ENCODE peak calls at places on chromosomes 4 and X, in nine cellular contexts. Q is activated naive CD8-positive, alpha-beta T cell treated with anti-CD3 and anti-CD28 coated beads, Interleukin-2, amount 50 U/mL, for 24 hours; D is stimulated activated CD4-positive, alpha-beta T cell treated with anti-CD3 and anti-CD28 coated beads, TNF-alpha, amount 100 ng/mL, for 4 hours; A is HFFc6; N is LoVo; P is naive thymus-derived CD4-positive, alpha-beta T cell; K is activated CD8-positive, alpha-beta T cell treated with anti-CD3 and anti-CD28 coated beads for 36 hours; J is T follicular helper cell; M is esophagus squamous epithelium. Y is an unnamed sample.

GRCh38 chr4:74755486-74755885 is 38.8 kb downstream of the BTC start:
- DNase-seq in M (no peak), K (no peak), Q (no peak), J (no peak), A (no peak), P (no peak), D (no peak), N (no peak), Y (no peak)

GRCh38 chr4:120801171-120801758 is 121.3 kb downstream of the PRDM5 start:
- DNase-seq in Q (no peak), P (no peak), D (no peak), A (peak), K (no peak), J (no peak), M (no peak), N (no peak), Y (no peak)

GRCh38 chr4:37826282-37827029 is at the start of gene PGM2:
- DNase-seq in K (peak), J (peak), P (peak), A (peak), M (peak), D (peak), Q (peak), N (peak), Y (peak)

GRCh38 chrX:150303386-150304097 is 59.6 kb upstream of the MAMLD1 start:
- DNase-seq in N (no peak), J (no peak), M (no peak), A (no peak), Q (no peak), P (no peak), D (no peak), K (no peak), Y (no peak)

GRCh38 chr4:39613093-39613656 is 25.5 kb downstream of the SMIM14 start:
- DNase-seq in J (no peak), P (no peak), K (no peak), D (no peak), M (no peak), A (peak), N (peak), Q (no peak), Y (no peak)

GRCh38 chr4:46993075-46994006 is at the start of gene GABRA4:
- DNase-seq in N (no peak), K (peak), P (no peak), Q (no peak), D (no peak), M (no peak), A (no peak), J (no peak), Y (no peak)

GRCh38 chr4:76589402-76589801 is 154.4 kb downstream of the SHROOM3 start:
- DNase-seq in K (no peak), P (no peak), J (no peak), Q (no peak), A (peak), M (no peak), D (no peak), N (peak), Y (no peak)

GRCh38 chrX:2311483-2311882 is 189.3 kb downstream of the DHRSX start:
- DNase-seq in P (no peak), Q (no peak), N (no peak), A (no peak), D (no peak), K (no peak), J (no peak), M (no peak), Y (no peak)

GRCh38 chr4:26533685-26534084 is 43.4 kb upstream of the CCKAR start:
- DNase-seq in M (no peak), J (no peak), P (no peak), A (no peak), D (no peak), K (no peak), N (no peak), Q (no peak), Y (no peak)

GRCh38 chr4:10008208-10009005 is 12.9 kb downstream of the SLC2A9 start:
- DNase-seq in P (no peak), M (no peak), A (no peak), D (no peak), Q (no peak), N (no peak), K (no peak), J (no peak), Y (no peak)

GRCh38 chr4:147933316-147933715 is 201.4 kb downstream of the ARHGAP10 start:
- DNase-seq in K (no peak), A (no peak), P (no peak), M (no peak), D (no peak), J (no peak), N (no peak), Q (no peak), Y (no peak)

GRCh38 chr4:7857238-7857701 is 82.4 kb downstream of the AFAP1 start:
- DNase-seq in J (no peak), Q (no peak), P (no peak), D (no peak), N (no peak), K (no peak), A (peak), M (no peak), Y (no peak)

GRCh38 chr4:175339100-175339707 is 421.0 kb downstream of the ADAM29 start:
- DNase-seq in A (peak), P (no peak), J (no peak), K (no peak), D (no peak), M (no peak), Q (no peak), N (no peak), Y (no peak)

GRCh38 chrX:153954618-153955450 is 10.4 kb upstream of the RENBP start:
- DNase-seq in N (no peak), J (no peak), P (no peak), K (no peak), A (no peak), Q (no peak), D (no peak), M (no peak), Y (no peak)

GRCh38 chr4:180059216-180059881 is 2183.9 kb upstream of the TENM3 start:
- DNase-seq in N (no peak), M (no peak), K (no peak), D (no peak), J (no peak), A (no peak), P (no peak), Q (no peak), Y (no peak)

GRCh38 chr4:103052779-103053178 is 23.8 kb downstream of the SLC9B2 start:
- DNase-seq in D (no peak), M (no peak), P (no peak), Q (no peak), A (no peak), N (no peak), J (no peak), K (no peak), Y (no peak)

GRCh38 chr4:26912810-26913209 is 52.2 kb downstream of the STIM2 start:
- DNase-seq in N (no peak), D (no peak), M (no peak), P (no peak), J (no peak), A (no peak), K (no peak), Q (no peak), Y (no peak)